ENCODE peak calls at places on chromosome 5, in five cellular contexts. K, J, P, E and V are unnamed samples.

GRCh38 chr5:43315697-43316096 is 2.5 kb upstream of the HMGCS1 start:
- DNase-seq in K (no peak), J (no peak), P (no peak), E (no peak), V (no peak)

GRCh38 chr5:77630246-77631165 is 8.0 kb downstream of the OTP start:
- DNase-seq in K (no peak), J (peak), P (peak), E (no peak), V (peak)

GRCh38 chr5:158976035-158976434 is 123.7 kb downstream of the EBF1 start:
- DNase-seq in K (no peak), J (no peak), P (no peak), E (no peak), V (no peak)

GRCh38 chr5:72167257-72167656 is 60.0 kb downstream of the MAP1B start:
- DNase-seq in K (no peak), J (no peak), P (no peak), E (no peak), V (no peak)

GRCh38 chr5:60826653-60827052 is 17.4 kb downstream of the ELOVL7 start:
- DNase-seq in K (no peak), J (no peak), P (no peak), E (no peak), V (no peak)

GRCh38 chr5:84437673-84438315 is 53.1 kb upstream of the EDIL3 start:
- DNase-seq in K (no peak), J (peak), P (no peak), E (no peak), V (no peak)

GRCh38 chr5:159331099-159331973 is 1.0 kb upstream of the IL12B start:
- DNase-seq in K (peak), J (peak), P (peak), E (peak), V (peak)

GRCh38 chr5:68317641-68318040 is 102.1 kb downstream of the PIK3R1 start:
- DNase-seq in K (no peak), J (no peak), P (no peak), E (no peak), V (no peak)

GRCh38 chr5:16546712-16547111 is 70.1 kb downstream of the RETREG1 start:
- DNase-seq in K (no peak), J (no peak), P (no peak), E (no peak), V (no peak)

GRCh38 chr5:74243634-74244033 is 396.9 kb downstream of the ENC1 start:
- DNase-seq in K (no peak), J (no peak), P (no peak), E (no peak), V (no peak)

GRCh38 chr5:37905230-37905629 is 65.4 kb upstream of the GDNF start:
- DNase-seq in K (no peak), J (no peak), P (no peak), E (no peak), V (no peak)

GRCh38 chr5:107502711-107503110 is 168.0 kb downstream of the EFNA5 start:
- DNase-seq in K (no peak), J (no peak), P (no peak), E (no peak), V (no peak)

GRCh38 chr5:54895816-54896341 is 89.5 kb downstream of the ESM1 start:
- DNase-seq in K (no peak), J (peak), P (no peak), E (no peak), V (no peak)

GRCh38 chr5:20654746-20655145 is 666.7 kb upstream of the CDH18 start:
- DNase-seq in K (no peak), J (no peak), P (no peak), E (no peak), V (no peak)

GRCh38 chr5:119378075-119378699 is 22.4 kb downstream of the TNFAIP8 start:
- DNase-seq in K (no peak), J (no peak), P (no peak), E (no peak), V (no peak)

GRCh38 chr5:79235222-79235577 is 731 bp upstream of the JMY start:
- DNase-seq in K (no peak), J (no peak), P (no peak), E (no peak), V (no peak)

GRCh38 chr5:181211208-181211607 is 6.2 kb upstream of the TRIM7 start:
- DNase-seq in K (no peak), J (no peak), P (no peak), E (no peak), V (no peak)

GRCh38 chr5:122921826-122922225 is 76.4 kb downstream of the SNX24 start:
- DNase-seq in K (no peak), J (no peak), P (no peak), E (no peak), V (no peak)
- TF ChIP-seq CTCF in K (no peak), J (no peak), P (no peak), E (no peak), V (no peak)

GRCh38 chr5:151288180-151288579 is 15.4 kb downstream of the SLC36A3 start:
- DNase-seq in K (no peak), J (peak), P (no peak), E (no peak), V (no peak)
- TF ChIP-seq CTCF in K (no peak), J (no peak), P (no peak), E (no peak), V (no peak)

GRCh38 chr5:132420706-132421272 is 51.3 kb downstream of the SLC22A5 start:
- DNase-seq in K (no peak), J (no peak), P (no peak), E (no peak), V (no peak)
- TF ChIP-seq CTCF in K (no peak), J (no peak), P (no peak), E (no peak), V (no peak)

DNA sequence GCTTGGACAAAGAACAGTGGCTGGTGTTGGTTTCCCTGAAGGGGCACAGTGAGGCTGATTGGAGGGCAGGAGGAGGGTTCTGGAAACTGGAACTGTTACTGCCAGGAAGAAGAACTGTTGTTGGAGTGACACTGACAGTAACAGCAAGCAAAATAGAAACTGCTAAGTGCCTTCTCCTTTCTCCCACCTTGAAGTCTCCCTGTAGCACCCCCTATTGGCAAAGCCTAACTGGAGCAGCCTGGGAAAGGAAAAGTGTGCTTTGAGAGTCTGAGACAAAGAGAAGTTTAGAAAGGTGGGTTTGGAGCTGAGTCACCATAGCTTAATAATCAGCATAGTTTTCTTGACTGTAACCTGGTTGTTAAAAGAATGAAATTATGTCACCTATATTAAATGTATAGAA is 2.5 kb upstream of the TMEM174 start:
- DNase-seq in K (no peak), J (no peak), P (no peak), E (no peak), V (no peak)
- TF ChIP-seq CTCF in K (no peak), J (no peak), P (no peak), E (peak), V (no peak)

DNA sequence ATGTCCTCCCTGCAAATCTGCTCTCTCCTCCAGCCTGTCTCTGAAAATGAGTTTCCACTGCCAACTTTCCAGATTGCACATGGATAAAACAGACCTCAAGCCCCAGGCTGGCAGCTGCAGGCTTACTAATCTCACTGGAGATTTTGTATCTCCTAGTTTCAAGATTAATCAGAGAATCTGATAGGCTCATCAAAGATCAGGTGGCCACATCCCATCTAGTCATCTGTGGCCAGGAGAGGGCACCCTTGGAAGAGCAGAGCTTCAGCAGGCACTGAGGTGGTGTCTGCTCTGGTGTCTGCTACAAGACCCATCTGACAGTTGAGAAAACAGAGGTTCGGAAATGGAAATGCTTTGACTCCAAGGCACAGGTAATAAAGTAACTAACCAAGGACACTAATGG is 179.0 kb downstream of the MSX2 start:
- DNase-seq in K (no peak), J (no peak), P (no peak), E (no peak), V (no peak)
- TF ChIP-seq CTCF in K (no peak), J (no peak), P (no peak), E (no peak), V (no peak)

GRCh38 chr5:180119031-180119885 is 47.7 kb upstream of the RNF130 start:
- DNase-seq in K (no peak), J (no peak), P (no peak), E (no peak), V (peak)
- TF ChIP-seq CTCF in K (no peak), J (no peak), P (no peak), E (no peak), V (no peak)